ENCODE peak calls at places on chromosomes 16 and 17, in five cellular contexts. One of them, this sample, is unnamed.

GRCh38 chr16:22668318-22668717 is 145.6 kb upstream of the HS3ST2 start:
- DNase-seq in thoracic aorta: no peak
- DNase-seq in spleen: no peak
- DNase-seq in ovary: no peak
- DNase-seq in OCI-LY7: no peak
- DNase-seq in this sample: no peak

GRCh38 chr17:67051837-67052236 is 7.5 kb downstream of the CACNG1 start:
- DNase-seq in thoracic aorta: no peak
- DNase-seq in spleen: peak; percentile 30
- DNase-seq in ovary: no peak
- DNase-seq in OCI-LY7: no peak
- DNase-seq in this sample: no peak

GRCh38 chr17:8175795-8176196 is 384 bp downstream of the TMEM107 start:
- DNase-seq in thoracic aorta: no peak
- DNase-seq in spleen: peak; percentile 81
- DNase-seq in ovary: no peak
- DNase-seq in OCI-LY7: peak; percentile 41
- DNase-seq in this sample: no peak

GRCh38 chr17:62398891-62399290 is 18.5 kb downstream of the EFCAB3 start:
- DNase-seq in thoracic aorta: no peak
- DNase-seq in spleen: no peak
- DNase-seq in ovary: no peak
- DNase-seq in OCI-LY7: no peak
- DNase-seq in this sample: no peak

GRCh38 chr17:78735832-78736525 is 46.1 kb downstream of the CYTH1 start:
- DNase-seq in thoracic aorta: no peak
- DNase-seq in spleen: no peak
- DNase-seq in ovary: no peak
- DNase-seq in OCI-LY7: peak; percentile 73
- DNase-seq in this sample: no peak

GRCh38 chr17:78899361-78900260 is 3.4 kb downstream of the CEP295NL start:
- DNase-seq in thoracic aorta: no peak
- DNase-seq in spleen: no peak
- DNase-seq in ovary: no peak
- DNase-seq in OCI-LY7: no peak
- DNase-seq in this sample: peak; percentile 85

GRCh38 chr17:68849673-68850260 is 105.4 kb downstream of the ABCA8 start:
- DNase-seq in thoracic aorta: no peak
- DNase-seq in spleen: no peak
- DNase-seq in ovary: no peak
- DNase-seq in OCI-LY7: no peak
- DNase-seq in this sample: no peak

GRCh38 chr17:17823433-17824118 is 13.2 kb downstream of the SREBF1 start:
- DNase-seq in thoracic aorta: peak; percentile 26
- DNase-seq in spleen: peak; percentile 95
- DNase-seq in ovary: peak; percentile 85
- DNase-seq in OCI-LY7: peak; percentile 94
- DNase-seq in this sample: peak; percentile 92

GRCh38 chr17:4739122-4740024 is at the start of the genes CXCL16 and ZMYND15:
- DNase-seq in thoracic aorta: no peak
- DNase-seq in spleen: peak; percentile 95
- DNase-seq in ovary: peak; percentile 72
- DNase-seq in OCI-LY7: peak; percentile 70
- DNase-seq in this sample: peak; percentile 88

GRCh38 chr16:55832788-55833583 is at the start of gene CES1:
- DNase-seq in thoracic aorta: no peak
- DNase-seq in spleen: peak; percentile 85
- DNase-seq in ovary: peak; percentile 47
- DNase-seq in OCI-LY7: no peak
- DNase-seq in this sample: peak; percentile 94

GRCh38 chr17:68587847-68588246 is 13.3 kb downstream of the FAM20A start:
- DNase-seq in thoracic aorta: no peak
- DNase-seq in spleen: no peak
- DNase-seq in ovary: no peak
- DNase-seq in OCI-LY7: no peak
- DNase-seq in this sample: no peak

GRCh38 chr16:15741207-15741871 is 91.3 kb downstream of the NDE1 start:
- DNase-seq in thoracic aorta: no peak
- DNase-seq in spleen: no peak
- DNase-seq in ovary: no peak
- DNase-seq in OCI-LY7: peak; percentile 50
- DNase-seq in this sample: no peak

GRCh38 chr16:10871157-10871991 is 5.6 kb upstream of the CIITA start:
- DNase-seq in thoracic aorta: no peak
- DNase-seq in spleen: peak; percentile 88
- DNase-seq in ovary: no peak
- DNase-seq in OCI-LY7: peak; percentile 65
- DNase-seq in this sample: peak; percentile 85

GRCh38 chr16:81096715-81097208 is 567 bp upstream of the GCSH start:
- DNase-seq in thoracic aorta: no peak
- DNase-seq in spleen: no peak
- DNase-seq in ovary: peak; percentile 30
- DNase-seq in OCI-LY7: no peak
- DNase-seq in this sample: no peak

GRCh38 chr16:4684763-4685162 is 8.6 kb upstream of the NUDT16L1 start:
- DNase-seq in thoracic aorta: no peak
- DNase-seq in spleen: peak; percentile 70
- DNase-seq in ovary: no peak
- DNase-seq in OCI-LY7: no peak
- DNase-seq in this sample: no peak

GRCh38 chr16:13863075-13863765 is 56.7 kb upstream of the ERCC4 start:
- DNase-seq in thoracic aorta: no peak
- DNase-seq in spleen: no peak
- DNase-seq in ovary: no peak
- DNase-seq in OCI-LY7: no peak
- DNase-seq in this sample: no peak

GRCh38 chr17:56830726-56831363 is 2.9 kb downstream of the C17orf67 start:
- DNase-seq in thoracic aorta: no peak
- DNase-seq in spleen: no peak
- DNase-seq in ovary: no peak
- DNase-seq in OCI-LY7: no peak
- DNase-seq in this sample: no peak

GRCh38 chr16:31127182-31127581 is 8.3 kb downstream of the PRSS8 start:
- DNase-seq in thoracic aorta: no peak
- DNase-seq in spleen: no peak
- DNase-seq in ovary: no peak
- DNase-seq in OCI-LY7: no peak
- DNase-seq in this sample: peak; percentile 79

GRCh38 chr17:51118330-51119195 is 2.1 kb downstream of the SPAG9 start:
- DNase-seq in thoracic aorta: no peak
- DNase-seq in spleen: no peak
- DNase-seq in ovary: peak; percentile 35
- DNase-seq in OCI-LY7: peak; percentile 41
- DNase-seq in this sample: no peak

GRCh38 chr17:32795339-32795979 is 81.5 kb downstream of the MYO1D start:
- DNase-seq in thoracic aorta: no peak
- DNase-seq in spleen: no peak
- DNase-seq in ovary: no peak
- DNase-seq in OCI-LY7: no peak
- DNase-seq in this sample: no peak

GRCh38 chr17:79026345-79027273 is 2.6 kb downstream of the C1QTNF1 start:
- DNase-seq in thoracic aorta: no peak
- DNase-seq in spleen: peak; percentile 76
- DNase-seq in ovary: peak; percentile 70
- DNase-seq in OCI-LY7: no peak
- DNase-seq in this sample: peak; percentile 63

GRCh38 chr17:7845359-7846062 is 9.4 kb upstream of the TMEM88 start:
- DNase-seq in thoracic aorta: no peak
- DNase-seq in spleen: no peak
- DNase-seq in ovary: peak; percentile 45
- DNase-seq in OCI-LY7: no peak
- DNase-seq in this sample: peak; percentile 66

GRCh38 chr16:2813661-2814288 is 3.3 kb upstream of the PRSS21 start:
- DNase-seq in thoracic aorta: no peak
- DNase-seq in spleen: peak; percentile 36
- DNase-seq in ovary: no peak
- DNase-seq in OCI-LY7: no peak
- DNase-seq in this sample: peak; percentile 46

GRCh38 chr16:53780051-53780450 is 76.1 kb downstream of the FTO start:
- DNase-seq in thoracic aorta: no peak
- DNase-seq in spleen: no peak
- DNase-seq in ovary: no peak
- DNase-seq in OCI-LY7: no peak
- DNase-seq in this sample: no peak

GRCh38 chr17:13584701-13585080 is 17.0 kb downstream of the HS3ST3A1 start:
- DNase-seq in thoracic aorta: no peak
- DNase-seq in spleen: no peak
- DNase-seq in ovary: no peak
- DNase-seq in OCI-LY7: no peak
- DNase-seq in this sample: no peak

DNA sequence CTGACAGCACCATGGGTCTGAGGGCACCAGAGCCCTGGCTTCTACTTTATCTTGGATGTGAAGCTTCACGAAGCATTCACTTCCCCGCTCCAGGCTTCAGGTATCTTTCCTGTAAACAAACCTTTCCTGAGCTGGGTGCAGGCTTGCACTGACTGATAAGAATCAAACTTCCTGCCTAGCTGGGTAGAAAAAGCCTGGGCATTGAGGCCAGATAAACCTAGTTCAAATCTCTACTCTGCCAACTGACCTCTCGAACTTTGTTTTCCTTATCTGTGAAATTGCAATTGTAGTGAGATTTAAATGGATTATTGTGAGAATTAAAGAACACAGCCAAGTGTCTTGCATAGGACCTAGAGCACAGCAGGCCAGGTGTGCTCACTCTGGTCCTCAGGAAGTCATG is 2.9 kb upstream of the TMEM208 start:
- DNase-seq in thoracic aorta: no peak
- DNase-seq in spleen: no peak
- DNase-seq in ovary: no peak
- DNase-seq in OCI-LY7: no peak
- DNase-seq in this sample: no peak
- H3K4me3 ChIP-seq in thoracic aorta: no peak overlapping the region
- H3K4me3 ChIP-seq in spleen: no peak overlapping the region
- H3K4me3 ChIP-seq in ovary: no peak overlapping the region
- H3K4me3 ChIP-seq in OCI-LY7: no peak overlapping the region
- H3K4me3 ChIP-seq in this sample: no peak overlapping the region

DNA sequence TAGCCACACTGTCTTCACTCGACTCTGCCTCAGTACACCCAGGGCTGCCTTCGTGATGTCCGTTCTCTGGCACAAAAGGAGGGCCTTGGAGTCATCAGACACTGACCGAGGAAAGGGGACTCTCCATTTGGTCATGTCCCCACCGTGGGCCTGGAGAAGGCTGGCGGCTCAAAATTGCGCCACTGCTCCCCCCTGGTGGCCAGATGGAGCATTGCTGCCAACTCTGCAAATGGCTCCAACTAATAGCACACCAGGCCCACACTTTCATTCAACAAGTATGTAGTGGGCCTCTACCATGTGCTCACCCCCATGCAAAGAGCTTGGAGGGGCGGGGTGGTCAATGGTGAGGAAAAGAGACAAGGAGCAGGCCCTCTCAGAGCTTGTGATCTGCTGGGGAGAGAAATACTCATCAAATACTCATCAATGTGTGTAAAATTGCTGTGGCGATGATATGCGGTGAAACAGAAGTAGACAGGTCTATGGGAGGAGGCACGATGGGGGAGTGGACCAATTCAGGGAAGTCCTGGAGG is 5.2 kb upstream of the GRIN2C start:
- DNase-seq in thoracic aorta: no peak
- DNase-seq in spleen: peak; percentile 93
- DNase-seq in ovary: peak; percentile 85
- DNase-seq in OCI-LY7: peak; percentile 79
- DNase-seq in this sample: peak; percentile 83
- TF ChIP-seq CTCF in thoracic aorta: peak; percentile 97
- TF ChIP-seq CTCF in spleen: peak; percentile 95
- TF ChIP-seq CTCF in ovary: peak; percentile 90
- TF ChIP-seq CTCF in OCI-LY7: peak; percentile 100
- TF ChIP-seq CTCF in this sample: peak; percentile 96

GRCh38 chr16:638836-639235 is 2.7 kb upstream of the METTL26 start:
- DNase-seq in thoracic aorta: no peak
- DNase-seq in spleen: no peak
- DNase-seq in ovary: no peak
- DNase-seq in OCI-LY7: no peak
- DNase-seq in this sample: no peak

GRCh38 chr16:643050-643368 is 1.4 kb downstream of the MCRIP2 start:
- DNase-seq in thoracic aorta: no peak
- DNase-seq in spleen: peak; percentile 79
- DNase-seq in ovary: no peak
- DNase-seq in OCI-LY7: no peak
- DNase-seq in this sample: no peak

GRCh38 chr16:641326-642188 is at the start of gene MCRIP2:
- DNase-seq in thoracic aorta: no peak
- DNase-seq in spleen: peak; percentile 94
- DNase-seq in ovary: peak; percentile 90
- DNase-seq in OCI-LY7: peak; percentile 85
- DNase-seq in this sample: peak; percentile 96

GRCh38 chr16:642189-643049 is 791 bp downstream of the MCRIP2 start:
- DNase-seq in thoracic aorta: no peak
- DNase-seq in spleen: peak; percentile 90
- DNase-seq in ovary: peak; percentile 83
- DNase-seq in OCI-LY7: peak; percentile 60
- DNase-seq in this sample: peak; percentile 92

DNA sequence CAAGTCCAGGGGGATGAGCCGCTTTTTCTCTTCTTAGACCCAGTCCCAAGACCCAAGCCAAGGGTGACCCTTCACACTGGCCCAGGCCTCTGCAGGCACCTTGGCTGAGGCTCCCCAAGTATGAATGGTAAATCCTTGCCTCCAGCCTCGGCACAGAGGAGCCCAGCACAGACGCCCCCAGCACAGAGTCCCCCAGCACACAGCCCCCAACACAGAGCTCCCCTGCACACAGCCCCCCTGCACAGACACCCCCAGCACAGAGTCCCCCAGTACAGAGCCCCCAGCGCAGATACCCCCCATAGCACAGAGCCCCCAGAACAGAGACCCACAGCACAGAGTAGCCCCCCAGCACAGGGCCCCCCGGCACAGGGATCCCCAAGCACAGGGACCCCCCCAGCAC is 1.0 kb upstream of the MCRIP2 start:
- DNase-seq in thoracic aorta: no peak
- DNase-seq in spleen: no peak
- DNase-seq in ovary: no peak
- DNase-seq in OCI-LY7: no peak
- DNase-seq in this sample: no peak
- H3K27ac ChIP-seq in thoracic aorta: peak overlapping the region; percentile 52
- H3K27ac ChIP-seq in spleen: no peak overlapping the region
- H3K27ac ChIP-seq in ovary: no peak overlapping the region
- H3K27ac ChIP-seq in OCI-LY7: no peak overlapping the region
- H3K27ac ChIP-seq in this sample: no peak overlapping the region

DNA sequence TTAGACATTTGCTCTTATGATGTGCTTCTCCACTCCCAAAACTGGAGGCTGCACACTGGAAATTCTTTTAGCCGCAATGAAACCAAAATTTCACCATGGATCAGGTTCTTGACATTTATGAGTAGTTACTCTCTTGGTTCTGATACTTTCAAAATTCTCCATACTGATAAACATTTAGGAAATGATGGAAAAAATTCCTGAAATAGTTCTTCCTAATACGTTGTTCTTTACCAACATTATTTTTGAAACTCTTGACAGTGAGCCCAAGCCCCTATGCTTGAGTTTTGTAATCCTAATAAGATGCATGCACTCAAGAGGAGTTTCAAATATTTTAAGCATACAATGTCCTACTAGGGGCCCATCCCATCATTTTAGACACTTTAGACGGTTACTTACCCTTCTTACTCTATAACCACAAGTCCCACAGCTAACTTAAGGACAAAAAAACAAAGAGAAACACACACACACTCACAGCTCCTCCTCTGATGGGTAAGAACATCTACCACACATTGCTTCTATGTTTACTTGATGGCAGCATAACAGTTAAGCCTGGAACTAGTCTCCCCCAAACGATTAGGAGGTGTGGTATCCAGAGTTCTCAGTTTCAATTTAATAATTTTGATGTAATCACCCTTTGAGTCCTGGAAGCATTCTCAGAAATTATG is 3.7 kb downstream of the VEZF1 start:
- DNase-seq in thoracic aorta: no peak
- DNase-seq in spleen: no peak
- DNase-seq in ovary: no peak
- DNase-seq in OCI-LY7: no peak
- DNase-seq in this sample: no peak
- H3K4me3 ChIP-seq in thoracic aorta: peak overlapping the region; percentile 34
- H3K4me3 ChIP-seq in spleen: no peak overlapping the region
- H3K4me3 ChIP-seq in ovary: no peak overlapping the region
- H3K4me3 ChIP-seq in OCI-LY7: no peak overlapping the region
- H3K4me3 ChIP-seq in this sample: no peak overlapping the region

This sample was measured in upper lobe of right lung.